ENCODE peak calls at places on chromosomes 12 and 14, in four cellular contexts. O is K562, E is IMR-90, C is GM12878. I is an unnamed sample.

GRCh38 chr12:101186291-101186690 is 23.7 kb downstream of the SLC5A8 start:
- DNase-seq in O (no peak), E (no peak), C (no peak), I (no peak)

GRCh38 chr12:132812631-132813305 is 15.9 kb downstream of the GOLGA3 start:
- DNase-seq in O (no peak), E (peak), C (no peak), I (no peak)

GRCh38 chr12:132761032-132761910 is at the start of gene ANKLE2:
- DNase-seq in O (peak), E (peak), C (no peak), I (peak)

GRCh38 chr12:5789469-5789968 is 155.5 kb downstream of the ANO2 start:
- DNase-seq in O (no peak), E (no peak), C (no peak), I (no peak)

GRCh38 chr14:99703381-99703780 is 19.3 kb downstream of the CYP46A1 start:
- DNase-seq in O (no peak), E (no peak), C (no peak), I (no peak)

GRCh38 chr12:42360747-42361403 is 34.9 kb downstream of the PPHLN1 start:
- DNase-seq in O (no peak), E (peak), C (no peak), I (peak)

GRCh38 chr14:24843494-24843893 is 206.5 kb downstream of the STXBP6 start:
- DNase-seq in O (no peak), E (no peak), C (peak), I (no peak)

GRCh38 chr12:20044836-20045235 is 323.5 kb upstream of the PDE3A start:
- DNase-seq in O (no peak), E (peak), C (no peak), I (no peak)

GRCh38 chr12:47277071-47277408 is 197.3 kb upstream of the AMIGO2 start:
- DNase-seq in O (no peak), E (no peak), C (no peak), I (no peak)

GRCh38 chr12:72141381-72141780 is 130.8 kb upstream of the TRHDE start:
- DNase-seq in O (peak), E (peak), C (peak), I (no peak)

GRCh38 chr14:74605531-74606223 is 6.4 kb downstream of the LTBP2 start:
- DNase-seq in O (no peak), E (no peak), C (no peak), I (no peak)

GRCh38 chr12:126051611-126052107 is 986.4 kb downstream of the AACS start:
- DNase-seq in O (no peak), E (no peak), C (no peak), I (no peak)

GRCh38 chr14:45610303-45610702 is 357.3 kb upstream of the MIS18BP1 start:
- DNase-seq in O (no peak), E (no peak), C (no peak), I (peak)

GRCh38 chr12:91896725-91897515 is 248.7 kb downstream of the BTG1 start:
- DNase-seq in O (no peak), E (no peak), C (no peak), I (no peak)

GRCh38 chr12:47377414-47378221 is 297.9 kb upstream of the AMIGO2 start:
- DNase-seq in O (peak), E (peak), C (no peak), I (peak)

GRCh38 chr12:107196681-107197080 is 103.3 kb upstream of the CRY1 start:
- DNase-seq in O (no peak), E (peak), C (no peak), I (no peak)

GRCh38 chr12:95227818-95228356 is 10.3 kb downstream of the VEZT start:
- DNase-seq in O (no peak), E (no peak), C (no peak), I (peak)

GRCh38 chr14:92513204-92513965 is at the start of gene RIN3:
- DNase-seq in O (no peak), E (peak), C (no peak), I (peak)

GRCh38 chr14:33707751-33708150 is 243.1 kb downstream of the EGLN3 start:
- DNase-seq in O (no peak), E (no peak), C (no peak), I (no peak)

GRCh38 chr14:74400919-74401503 is 25.0 kb downstream of the SYNDIG1L start:
- DNase-seq in O (no peak), E (no peak), C (peak), I (no peak)

GRCh38 chr12:89060133-89060532 is 292.2 kb downstream of the DUSP6 start:
- DNase-seq in O (no peak), E (peak), C (no peak), I (no peak)

GRCh38 chr12:123131879-123132402 is 18.9 kb downstream of the PITPNM2 start:
- DNase-seq in O (no peak), E (no peak), C (no peak), I (no peak)

GRCh38 chr12:12046401-12046800 is 24.3 kb upstream of the BCL2L14 start:
- DNase-seq in O (no peak), E (no peak), C (no peak), I (no peak)

GRCh38 chr12:25728196-25728595 is 175.1 kb upstream of the LMNTD1 start:
- DNase-seq in O (no peak), E (no peak), C (no peak), I (no peak)

GRCh38 chr12:25719505-25719904 is 166.4 kb upstream of the LMNTD1 start:
- DNase-seq in O (no peak), E (peak), C (no peak), I (peak)

GRCh38 chr12:25725874-25726273 is 172.8 kb upstream of the LMNTD1 start:
- DNase-seq in O (no peak), E (peak), C (no peak), I (no peak)

GRCh38 chr12:25723286-25723685 is 170.2 kb upstream of the LMNTD1 start:
- DNase-seq in O (no peak), E (peak), C (no peak), I (no peak)

DNA sequence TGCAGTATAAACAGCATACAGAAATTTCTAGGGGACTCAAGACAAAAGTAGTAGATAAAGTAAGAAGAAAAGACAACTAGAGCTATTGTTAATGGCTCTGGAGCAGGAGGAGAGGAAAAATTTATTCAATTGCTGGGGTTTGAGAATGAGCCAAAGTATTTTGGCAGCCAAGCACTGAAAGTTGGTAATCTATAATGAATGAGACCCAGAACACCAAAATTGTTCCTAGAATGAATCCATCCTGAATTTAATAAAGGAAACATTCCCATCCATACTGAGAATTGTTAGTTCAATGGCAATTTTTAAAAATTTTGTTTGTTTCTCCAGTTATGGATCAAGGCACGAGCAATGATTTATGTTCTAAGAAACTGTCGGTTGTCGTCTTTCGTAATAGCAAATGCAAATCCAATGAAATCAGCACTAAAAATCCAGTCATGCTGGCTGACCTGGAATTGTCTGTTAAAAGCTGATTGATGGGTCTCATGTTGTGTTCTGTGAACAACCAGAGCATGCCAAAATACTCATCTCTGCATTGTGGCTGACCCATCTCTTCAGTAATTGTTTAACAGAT is 170.9 kb upstream of the LMNTD1 start:
- DNase-seq in O (no peak), E (no peak), C (no peak), I (no peak)
- TF ChIP-seq FOS in O (no peak), E (no peak), C (no peak), I (no peak)

GRCh38 chr12:27575099-27575779 is 51.2 kb downstream of the PPFIBP1 start:
- DNase-seq in O (no peak), E (peak), C (no peak), I (no peak)
- H3K27ac ChIP-seq in O (no peak), E (peak), C (no peak), I (peak)

DNA sequence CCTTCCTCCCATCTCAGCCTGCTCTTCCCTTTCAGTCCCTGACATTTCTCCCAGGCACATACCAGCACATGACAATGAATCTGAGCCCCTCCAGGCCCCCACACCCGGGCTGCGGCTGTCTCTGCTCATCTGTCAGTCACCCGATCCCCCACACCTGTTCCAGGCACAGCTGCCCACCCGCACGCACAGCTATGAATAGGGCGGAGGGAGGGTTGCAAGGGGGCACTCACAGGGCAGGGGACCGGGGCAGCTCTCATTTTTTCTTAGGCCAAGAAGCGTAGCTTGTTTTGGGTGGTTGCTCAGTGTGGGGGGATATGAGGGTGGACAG is 43.7 kb upstream of the TSPAN9 start:
- DNase-seq in O (no peak), E (no peak), C (no peak), I (no peak)
- TF ChIP-seq FOS in O (no peak), E (no peak), C (no peak), I (no peak)

DNA sequence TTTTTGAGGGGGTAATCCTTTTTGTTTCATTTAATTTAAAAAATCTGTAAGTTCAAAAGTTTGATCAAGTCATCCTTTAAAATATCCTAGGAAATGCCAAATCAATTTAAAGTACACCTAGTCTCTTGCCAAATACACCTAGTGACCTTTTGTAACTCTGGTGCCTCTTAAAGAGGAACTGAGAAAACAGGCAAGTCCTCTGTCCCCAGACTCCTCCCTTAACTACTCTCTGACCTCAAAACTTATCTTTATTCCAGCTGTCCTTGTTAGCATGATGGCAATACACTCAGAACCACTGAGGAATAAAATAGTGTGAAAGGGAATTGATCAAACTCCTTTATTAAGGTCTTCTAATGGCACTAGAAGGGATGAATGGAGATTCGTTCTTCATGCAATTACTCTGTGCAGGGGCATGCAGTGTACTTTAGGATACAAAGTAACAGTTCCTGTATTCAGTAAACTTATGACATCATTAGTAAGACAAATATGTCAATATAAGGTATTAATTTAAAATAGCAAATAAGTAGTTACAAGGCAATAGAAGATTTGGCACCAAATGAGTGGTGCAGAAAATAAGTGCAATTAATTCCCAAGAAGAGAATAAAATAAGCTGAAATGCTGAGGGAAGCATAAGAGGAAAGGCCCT is 3.3 kb downstream of the FAR2 start:
- DNase-seq in O (no peak), E (no peak), C (no peak), I (no peak)
- H3K27ac ChIP-seq in O (no peak), E (no peak), C (no peak), I (no peak)

DNA sequence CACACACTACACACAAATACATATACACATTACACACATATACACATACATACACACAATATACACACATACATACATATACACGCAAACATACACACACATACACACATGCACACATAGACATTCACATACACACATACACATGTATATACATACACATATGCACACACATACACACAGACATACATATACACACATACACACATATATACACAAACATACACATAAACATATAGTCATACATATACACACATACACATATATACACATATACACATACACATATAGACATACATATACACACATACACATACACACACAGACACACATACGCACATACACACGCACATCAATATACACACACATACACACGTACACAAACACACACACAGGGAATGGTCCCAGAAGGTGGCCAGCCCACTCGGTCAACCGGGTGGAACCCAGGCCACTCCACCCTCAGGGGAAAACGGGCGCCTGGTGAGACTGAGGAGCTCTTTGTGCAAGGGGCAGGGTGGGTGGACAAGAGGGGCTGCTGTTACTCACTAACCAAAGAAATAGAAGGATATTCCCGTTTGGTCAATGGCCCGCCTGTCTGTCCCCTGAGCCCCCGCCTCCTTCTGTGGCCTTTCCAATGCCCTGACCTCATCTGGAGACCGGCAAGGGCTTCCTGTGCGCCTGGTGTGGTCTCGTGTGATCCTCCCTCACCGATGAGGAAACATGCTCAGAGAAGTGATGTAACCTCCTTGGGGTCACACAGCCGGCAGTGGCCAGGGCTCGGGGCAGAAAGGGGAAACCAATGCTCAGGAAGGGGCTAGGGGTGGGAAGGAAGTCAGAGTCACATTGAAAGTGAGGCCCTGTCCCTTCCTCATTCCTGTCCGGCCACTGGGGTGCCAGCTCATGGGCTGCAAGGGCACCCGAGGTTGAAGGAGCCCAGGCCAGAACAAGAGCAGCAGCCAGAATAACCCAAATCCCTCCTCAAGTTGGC is 5.3 kb downstream of the TRPV4 start:
- DNase-seq in O (no peak), E (no peak), C (no peak), I (peak)
- TF ChIP-seq FOS in O (no peak), E (no peak), C (no peak), I (no peak)

GRCh38 chr12:53098982-53099651 is 1.6 kb downstream of the IGFBP6 start:
- DNase-seq in O (peak), E (peak), C (no peak), I (peak)
- H3K27ac ChIP-seq in O (peak), E (peak), C (no peak), I (peak)

GRCh38 chr12:1842905-1843640 is 22.7 kb downstream of the LRTM2 start:
- DNase-seq in O (no peak), E (no peak), C (no peak), I (no peak)
- TF ChIP-seq FOS in O (no peak), E (no peak), C (no peak), I (no peak)

DNA sequence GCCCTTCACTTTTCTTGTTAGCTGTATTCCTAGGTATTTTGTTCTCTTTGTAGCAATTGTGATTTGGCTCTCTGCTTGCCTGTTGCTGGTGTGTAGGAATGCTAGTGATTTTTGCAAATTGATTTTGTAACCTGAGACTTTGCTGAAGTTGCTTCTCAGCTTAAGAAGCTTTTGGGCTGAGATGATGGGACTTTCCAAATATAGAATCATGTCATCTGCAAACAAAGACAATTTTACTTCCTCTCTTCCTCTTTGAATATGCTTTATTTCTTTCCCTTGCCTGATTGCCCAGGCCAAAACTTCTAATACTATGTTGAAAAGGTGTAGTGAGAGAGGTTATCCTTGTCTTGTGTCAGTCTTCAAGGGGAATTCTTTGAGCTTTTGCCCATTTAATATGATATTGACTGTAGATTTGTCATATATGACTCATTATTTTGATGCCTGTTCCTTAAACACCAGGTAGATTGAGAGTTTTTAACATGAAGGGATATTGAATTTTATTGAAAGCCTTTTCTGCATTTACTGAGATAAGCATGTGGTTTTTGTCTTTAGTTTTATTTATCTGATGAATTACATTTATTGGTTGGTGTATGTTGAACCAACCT is 26.7 kb downstream of the CLECL1 start:
- DNase-seq in O (no peak), E (peak), C (no peak), I (no peak)
- H3K27ac ChIP-seq in O (no peak), E (no peak), C (peak), I (no peak)